ENCODE peak calls at places on chromosome 2, in five cellular contexts. Z is hepatocyte, V is suprapubic skin, U is colonic mucosa, B is ovary. L is an unnamed sample.

GRCh38 chr2:101748000-101748399 is 50.5 kb downstream of the MAP4K4 start:
- DNase-seq in U (no peak), V (no peak), B (no peak), Z (no peak), L (no peak)

GRCh38 chr2:75289771-75290170 is 90.5 kb upstream of the TACR1 start:
- DNase-seq in U (no peak), B (no peak), Z (no peak), V (no peak), L (no peak)

GRCh38 chr2:147636238-147636887 is 208.5 kb upstream of the ACVR2A start:
- DNase-seq in V (no peak), Z (peak; percentile 26), B (no peak), U (no peak), L (no peak)

GRCh38 chr2:9050122-9050809 is 46.8 kb upstream of the MBOAT2 start:
- DNase-seq in Z (peak; percentile 63), B (no peak), V (no peak), U (no peak), L (no peak)

GRCh38 chr2:84888401-84889276 is 7.8 kb upstream of the TRABD2A start:
- DNase-seq in B (no peak), Z (peak; percentile 49), U (peak; percentile 42), V (no peak), L (peak; percentile 61)

GRCh38 chr2:182826051-182826450 is 40.4 kb downstream of the FRZB start:
- DNase-seq in B (no peak), V (no peak), U (no peak), Z (no peak), L (no peak)

GRCh38 chr2:52964916-52965530 is 802.6 kb upstream of the CHAC2 start:
- DNase-seq in Z (no peak), B (no peak), U (no peak), V (no peak), L (no peak)

GRCh38 chr2:85584857-85585780 is 888 bp downstream of the VAMP5 start:
- DNase-seq in Z (peak; percentile 83), B (no peak), V (no peak), U (peak; percentile 79), L (peak; percentile 77)

GRCh38 chr2:109129356-109129920 is 433 bp downstream of the SH3RF3 start:
- DNase-seq in U (peak; percentile 21), B (peak; percentile 27), Z (peak; percentile 46), V (no peak), L (no peak)

GRCh38 chr2:207786956-207787516 is 17.3 kb upstream of the FZD5 start:
- DNase-seq in V (no peak), U (no peak), B (no peak), Z (no peak), L (no peak)

GRCh38 chr2:183455056-183455455 is 330.8 kb downstream of the NUP35 start:
- DNase-seq in B (no peak), V (no peak), U (no peak), Z (no peak), L (no peak)

GRCh38 chr2:26997394-26997793 is 27.0 kb downstream of the MAPRE3 start:
- DNase-seq in V (no peak), Z (no peak), U (no peak), B (no peak), L (no peak)

GRCh38 chr2:121076885-121077549 is 208.0 kb downstream of the TFCP2L1 start:
- DNase-seq in U (peak; percentile 78), Z (peak; percentile 81), V (no peak), B (peak; percentile 49), L (no peak)

GRCh38 chr2:195280024-195280423 is 377.0 kb upstream of the SLC39A10 start:
- DNase-seq in V (no peak), B (no peak), U (no peak), Z (no peak), L (no peak)

GRCh38 chr2:12883911-12884310 is 167.2 kb downstream of the TRIB2 start:
- DNase-seq in U (no peak), B (no peak), Z (no peak), V (no peak), L (no peak)

GRCh38 chr2:21469158-21469557 is 345.4 kb downstream of the TDRD15 start:
- DNase-seq in Z (no peak), U (no peak), V (no peak), B (no peak), L (no peak)

GRCh38 chr2:113700186-113700841 is 56.1 kb downstream of the SLC35F5 start:
- DNase-seq in Z (no peak), V (no peak), U (no peak), B (no peak), L (no peak)

GRCh38 chr2:127859712-127860085 is 1.7 kb upstream of the POLR2D start:
- DNase-seq in B (peak; percentile 30), V (no peak), U (peak; percentile 84), Z (peak; percentile 93), L (no peak)

GRCh38 chr2:106304612-106305184 is 110.6 kb upstream of the UXS1 start:
- DNase-seq in B (no peak), V (no peak), U (no peak), Z (no peak), L (no peak)

GRCh38 chr2:61254536-61254935 is 92.5 kb downstream of the C2orf74 start:
- DNase-seq in Z (no peak), V (no peak), U (no peak), B (no peak), L (no peak)

GRCh38 chr2:20071397-20072383 is 20.3 kb upstream of the LAPTM4A start:
- DNase-seq in Z (peak; percentile 73), U (no peak), B (peak; percentile 77), V (no peak), L (peak; percentile 85)

GRCh38 chr2:136917281-136917680 is 151.9 kb downstream of the THSD7B start:
- DNase-seq in B (no peak), U (no peak), Z (no peak), V (no peak), L (no peak)

GRCh38 chr2:141105763-141106162 is 1025.1 kb downstream of the LRP1B start:
- DNase-seq in V (no peak), U (no peak), B (no peak), Z (no peak), L (no peak)

GRCh38 chr2:41410011-41410410 is 637.8 kb upstream of the PKDCC start:
- DNase-seq in U (no peak), V (no peak), Z (no peak), B (no peak), L (no peak)

GRCh38 chr2:128309341-128310093 is 9.2 kb downstream of the HS6ST1 start:
- DNase-seq in U (peak; percentile 57), B (peak; percentile 72), Z (peak; percentile 80), V (peak; percentile 78), L (peak; percentile 94)

GRCh38 chr2:223545830-223546229 is 56.3 kb downstream of the SCG2 start:
- DNase-seq in V (no peak), B (no peak), Z (no peak), U (no peak), L (no peak)

DNA sequence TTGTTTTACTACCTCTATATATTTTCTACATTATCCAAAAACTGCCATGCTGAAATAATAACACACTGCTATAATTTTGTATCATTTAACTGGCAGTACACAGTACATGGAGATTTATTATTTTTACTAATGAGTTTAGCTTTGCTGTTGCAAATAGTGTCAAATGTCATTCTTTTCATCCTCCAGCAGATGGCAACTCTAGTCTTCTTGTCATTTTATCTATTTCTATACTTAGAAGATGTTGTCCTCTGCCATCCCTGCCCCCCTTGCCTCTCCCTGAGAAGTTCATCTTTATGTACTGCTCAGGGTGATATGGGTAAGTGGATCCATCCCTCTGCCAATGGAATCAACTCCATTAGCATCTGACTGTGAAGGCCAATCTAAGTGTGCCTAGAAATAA is 21.7 kb upstream of the LRRTM1 start:
- DNase-seq in V (no peak), U (no peak), B (no peak), Z (peak; percentile 44), L (no peak)
- TF ChIP-seq CTCF in V (no peak), U (no peak), B (no peak), Z (peak; percentile 64), L (peak; percentile 10)

GRCh38 chr2:11495844-11496271 is 29.9 kb upstream of the E2F6 start:
- DNase-seq in U (no peak), B (peak; percentile 79), Z (peak; percentile 24), V (no peak), L (no peak)

GRCh38 chr2:11493282-11493681 is 27.3 kb upstream of the E2F6 start:
- DNase-seq in V (no peak), B (no peak), U (no peak), Z (no peak), L (no peak)

GRCh38 chr2:11492720-11493119 is 26.8 kb upstream of the E2F6 start:
- DNase-seq in B (no peak), V (no peak), Z (no peak), U (no peak), L (no peak)

GRCh38 chr2:11496311-11496710 is 30.4 kb upstream of the E2F6 start:
- DNase-seq in U (no peak), V (no peak), B (no peak), Z (no peak), L (no peak)

DNA sequence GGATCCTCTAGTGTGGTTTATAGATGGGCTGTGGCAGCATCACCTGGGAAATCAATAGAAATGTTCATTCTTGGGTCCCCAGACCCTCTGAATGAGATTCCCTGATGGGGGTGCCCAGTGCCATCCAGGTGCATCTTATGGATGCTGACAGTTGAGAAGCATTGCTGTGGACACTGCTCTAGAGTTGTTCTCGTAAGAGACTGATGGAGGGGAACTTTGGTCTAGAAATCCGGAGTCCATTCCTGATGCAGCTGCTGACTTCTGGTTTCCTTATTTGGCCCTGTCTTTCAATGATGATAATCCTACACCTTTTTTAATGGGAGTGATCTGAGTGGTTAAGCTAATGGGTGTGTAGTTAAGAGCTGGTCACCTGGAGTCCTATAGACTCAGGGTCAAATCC is 28.3 kb upstream of the E2F6 start:
- DNase-seq in Z (no peak), B (no peak), U (no peak), V (no peak), L (no peak)
- H3K27me3 ChIP-seq in Z (no peaks in the 10 kb centered on the region), B (no peaks in the 10 kb centered on the region), U (no peaks in the 10 kb centered on the region), V (no peaks in the 10 kb centered on the region), L (no peaks in the 10 kb centered on the region)

GRCh38 chr2:23563673-23564617 is 179.0 kb downstream of the KLHL29 start:
- DNase-seq in U (peak; percentile 21), V (peak; percentile 86), Z (no peak), B (peak; percentile 74), L (peak; percentile 88)
- TF ChIP-seq CTCF in U (no peak), V (no peak), Z (no peak), B (no peak), L (no peak)

GRCh38 chr2:160664603-160665145 is 171.1 kb upstream of the RBMS1 start:
- DNase-seq in U (no peak), V (no peak), Z (no peak), B (no peak), L (no peak)

GRCh38 chr2:160666019-160666676 is 172.5 kb upstream of the RBMS1 start:
- DNase-seq in B (no peak), U (no peak), V (no peak), Z (peak; percentile 80), L (no peak)

GRCh38 chr2:160667811-160668210 is 174.2 kb upstream of the RBMS1 start:
- DNase-seq in U (no peak), B (no peak), V (no peak), Z (no peak), L (no peak)

GRCh38 chr2:160670618-160671017 is 177.0 kb upstream of the RBMS1 start:
- DNase-seq in V (no peak), U (no peak), Z (no peak), B (no peak), L (no peak)

DNA sequence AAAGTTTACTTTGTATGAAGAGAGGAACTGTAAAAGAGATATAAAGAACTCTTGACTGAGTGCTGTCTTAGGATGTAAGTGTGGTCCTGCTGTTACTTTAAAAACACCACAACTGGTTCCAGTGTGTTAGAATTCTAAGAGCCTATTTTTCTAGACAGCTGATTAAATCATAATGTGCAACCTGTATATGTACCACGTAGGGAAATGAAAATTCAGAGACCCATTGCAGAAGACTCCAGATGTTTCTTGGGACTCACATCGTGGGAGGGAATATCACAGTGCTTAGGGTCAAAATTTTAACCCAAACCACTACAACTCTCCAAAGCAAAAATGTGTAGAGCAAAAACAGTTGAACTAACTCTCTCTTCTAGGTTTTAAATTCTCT is 173.1 kb upstream of the RBMS1 start:
- DNase-seq in V (no peak), B (no peak), Z (no peak), U (no peak), L (no peak)
- H3K27me3 ChIP-seq in V (no peaks in the 10 kb centered on the region), B (no peaks in the 10 kb centered on the region), Z (no peaks in the 10 kb centered on the region), U (no peaks in the 10 kb centered on the region), L (no peaks in the 10 kb centered on the region)